ENCODE peak calls at places on chromosomes 3 and 15, in four cellular contexts. D is AG08395, E is iris pigment epithelial cell, U is AG20443. O is an unnamed sample.

GRCh38 chr3:45772341-45773035 is 23.8 kb downstream of the SLC6A20 start:
- DNase-seq in D (no peak), E (no peak), U (no peak), O (no peak)

GRCh38 chr3:140521751-140522445 is 156.0 kb upstream of the TRIM42 start:
- DNase-seq in D (no peak), E (no peak), U (no peak), O (no peak)

GRCh38 chr15:38868326-38869114 is 303.9 kb upstream of the RASGRP1 start:
- DNase-seq in D (peak; percentile 91), E (peak; percentile 97), U (peak; percentile 89), O (peak; percentile 96)

GRCh38 chr15:64944961-64945360 is 33.3 kb downstream of the ANKDD1A start:
- DNase-seq in D (no peak), E (no peak), U (no peak), O (no peak)

GRCh38 chr15:31069360-31070000 is 32.0 kb downstream of the TRPM1 start:
- DNase-seq in D (no peak), E (peak; percentile 63), U (peak; percentile 63), O (no peak)

GRCh38 chr3:4418156-4418555 is 48.9 kb downstream of the SUMF1 start:
- DNase-seq in D (no peak), E (no peak), U (no peak), O (no peak)

GRCh38 chr15:88193415-88193814 is 63.1 kb downstream of the NTRK3 start:
- DNase-seq in D (no peak), E (no peak), U (no peak), O (no peak)

GRCh38 chr15:69760890-69761568 is 308.4 kb downstream of the RPLP1 start:
- DNase-seq in D (peak; percentile 98), E (peak; percentile 99), U (peak; percentile 96), O (peak; percentile 99)

GRCh38 chr3:113173102-113173501 is 38.3 kb upstream of the BOC start:
- DNase-seq in D (no peak), E (no peak), U (no peak), O (no peak)

GRCh38 chr3:140870351-140870750 is 71.3 kb upstream of the SLC25A36 start:
- DNase-seq in D (no peak), E (no peak), U (no peak), O (no peak)